ENCODE peak calls at places on chromosomes 13 and 19, in six cellular contexts. T is HFF-Myc; P is activated CD8-positive, alpha-beta memory T cell treated with anti-CD3 and anti-CD28 coated beads, Interleukin-2, amount 50 U/mL, for 48 hours; X is NCI-H1105; S is EL; H is T-helper 9 cell. Q is an unnamed sample.
A peak's percentile ranks its signal among the peaks of the same experiment; 100 is the strongest.

GRCh38 chr19:1610579-1610978 is 5.3 kb upstream of the UQCR11 start:
- DNase-seq in T (no peak), P (no peak), X (no peak), S (no peak), H (no peak), Q (no peak)

GRCh38 chr19:19403373-19403901 is 2.0 kb upstream of the GATAD2A start:
- DNase-seq in T (no peak), P (no peak), X (no peak), S (peak; percentile 68), H (no peak), Q (no peak)

GRCh38 chr19:41192574-41193419 is at the start of gene CYP2S1:
- DNase-seq in T (no peak), P (no peak), X (no peak), S (peak; percentile 28), H (peak; percentile 7), Q (no peak)

GRCh38 chr19:16830679-16831078 is 1.5 kb downstream of the SIN3B start:
- DNase-seq in T (no peak), P (no peak), X (no peak), S (peak; percentile 33), H (no peak), Q (no peak)

GRCh38 chr19:19170053-19170945 is at the start of gene MEF2B:
- DNase-seq in T (no peak), P (peak; percentile 89), X (peak; percentile 80), S (peak; percentile 48), H (peak; percentile 69), Q (no peak)

GRCh38 chr19:51127032-51127431 is 2.3 kb downstream of the SIGLEC9 start:
- DNase-seq in T (no peak), P (no peak), X (no peak), S (no peak), H (no peak), Q (no peak)

GRCh38 chr13:61463027-61463426 is 47.4 kb upstream of the PCDH20 start:
- DNase-seq in T (no peak), P (no peak), X (no peak), S (no peak), H (no peak), Q (no peak)

GRCh38 chr13:97798171-97798821 is 155.2 kb upstream of the IPO5 start:
- DNase-seq in T (no peak), P (no peak), X (no peak), S (no peak), H (no peak), Q (no peak)

GRCh38 chr13:88189724-88190123 is 518.6 kb downstream of the SLITRK5 start:
- DNase-seq in T (no peak), P (no peak), X (no peak), S (no peak), H (no peak), Q (no peak)

GRCh38 chr13:37869756-37870488 is at the start of gene TRPC4:
- DNase-seq in T (peak; percentile 22), P (peak; percentile 45), X (peak; percentile 56), S (peak; percentile 88), H (no peak), Q (no peak)

GRCh38 chr19:7772752-7773291 is 9.8 kb downstream of the CLEC4M start:
- DNase-seq in T (no peak), P (no peak), X (no peak), S (no peak), H (no peak), Q (no peak)

GRCh38 chr19:34310494-34310981 is 54.5 kb upstream of the GPI start:
- DNase-seq in T (no peak), P (no peak), X (no peak), S (no peak), H (no peak), Q (no peak)

GRCh38 chr13:110592670-110593069 is 22.7 kb upstream of the NAXD start:
- DNase-seq in T (no peak), P (no peak), X (no peak), S (no peak), H (no peak), Q (no peak)

GRCh38 chr13:95185311-95185710 is 115.9 kb downstream of the ABCC4 start:
- DNase-seq in T (no peak), P (no peak), X (no peak), S (no peak), H (no peak), Q (no peak)

GRCh38 chr13:46866150-46866549 is 30.7 kb downstream of the HTR2A start:
- DNase-seq in T (peak; percentile 29), P (no peak), X (no peak), S (peak; percentile 86), H (no peak), Q (peak; percentile 94)

GRCh38 chr19:42024622-42025111 is 30.6 kb upstream of the ATP1A3 start:
- DNase-seq in T (no peak), P (no peak), X (no peak), S (peak; percentile 83), H (no peak), Q (no peak)

GRCh38 chr19:49824662-49825061 is 6.6 kb downstream of the MED25 start:
- DNase-seq in T (no peak), P (no peak), X (no peak), S (no peak), H (no peak), Q (no peak)

GRCh38 chr19:11164879-11165406 is 9.4 kb upstream of the SPC24 start:
- DNase-seq in T (peak; percentile 75), P (no peak), X (no peak), S (no peak), H (no peak), Q (no peak)

GRCh38 chr13:49022472-49023144 is 46.9 kb downstream of the FNDC3A start:
- DNase-seq in T (no peak), P (no peak), X (no peak), S (peak; percentile 53), H (no peak), Q (no peak)

GRCh38 chr13:23966691-23967615 is 69.7 kb upstream of the C1QTNF9B start:
- DNase-seq in T (no peak), P (no peak), X (no peak), S (no peak), H (no peak), Q (no peak)

GRCh38 chr13:20525144-20525600 is 485 bp downstream of the CRYL1 start:
- DNase-seq in T (no peak), P (peak; percentile 67), X (no peak), S (peak; percentile 15), H (no peak), Q (no peak)

GRCh38 chr13:57633141-57633949 is 1.8 kb downstream of the PCDH17 start:
- DNase-seq in T (no peak), P (peak; percentile 48), X (no peak), S (no peak), H (no peak), Q (no peak)

GRCh38 chr19:31838163-31838798 is 489.0 kb upstream of the TSHZ3 start:
- DNase-seq in T (no peak), P (no peak), X (peak; percentile 45), S (no peak), H (no peak), Q (peak; percentile 34)

GRCh38 chr13:97975851-97976550 is 22.5 kb downstream of the IPO5 start:
- DNase-seq in T (peak; percentile 33), P (peak; percentile 94), X (peak; percentile 78), S (peak; percentile 91), H (peak; percentile 43), Q (no peak)

GRCh38 chr13:51778407-51778806 is 25.6 kb downstream of the DHRS12 start:
- DNase-seq in T (no peak), P (no peak), X (no peak), S (no peak), H (no peak), Q (no peak)

GRCh38 chr19:42352216-42352892 is 26.9 kb downstream of the MEGF8 start:
- DNase-seq in T (peak; percentile 24), P (no peak), X (peak; percentile 93), S (no peak), H (no peak), Q (no peak)

GRCh38 chr19:3296446-3296845 is 69.9 kb upstream of the NFIC start:
- DNase-seq in T (no peak), P (no peak), X (no peak), S (no peak), H (no peak), Q (no peak)

GRCh38 chr13:100668408-100668807 is 6.2 kb downstream of the TMTC4 start:
- DNase-seq in T (no peak), P (no peak), X (no peak), S (no peak), H (no peak), Q (no peak)

GRCh38 chr13:73136776-73137175 is 78.0 kb downstream of the KLF5 start:
- DNase-seq in T (no peak), P (no peak), X (no peak), S (no peak), H (no peak), Q (no peak)

GRCh38 chr19:8094336-8094735 is 41.8 kb downstream of the CCL25 start:
- DNase-seq in T (no peak), P (no peak), X (no peak), S (no peak), H (no peak), Q (no peak)

GRCh38 chr19:4327252-4327876 is 11.3 kb downstream of the STAP2 start:
- DNase-seq in T (peak; percentile 38), P (peak; percentile 91), X (no peak), S (peak; percentile 59), H (peak; percentile 54), Q (peak; percentile 16)

GRCh38 chr19:57778358-57778757 is 8.9 kb downstream of the ZNF586 start:
- DNase-seq in T (no peak), P (no peak), X (no peak), S (no peak), H (no peak), Q (no peak)

GRCh38 chr13:23767806-23768205 is 121.4 kb downstream of the MIPEP start:
- DNase-seq in T (no peak), P (no peak), X (no peak), S (no peak), H (no peak), Q (no peak)

GRCh38 chr13:99828114-99828513 is 143.5 kb downstream of the ZIC5 start:
- DNase-seq in T (no peak), P (no peak), X (no peak), S (no peak), H (no peak), Q (no peak)

GRCh38 chr19:47389150-47389556 is 30.2 kb downstream of the MEIS3 start:
- DNase-seq in T (no peak), P (no peak), X (no peak), S (no peak), H (no peak), Q (no peak)

GRCh38 chr13:80921971-80922370 is 581.0 kb upstream of the SPRY2 start:
- DNase-seq in T (no peak), P (no peak), X (no peak), S (no peak), H (no peak), Q (no peak)

GRCh38 chr13:102830646-102831045 is 15.2 kb upstream of the ERCC5 start:
- DNase-seq in T (no peak), P (no peak), X (no peak), S (no peak), H (no peak), Q (no peak)

Q was measured in SK-N-MC.